ENCODE peak calls at places on chromosome 1, in four cellular contexts. Q is T-cell; H is stimulated activated CD4-positive, alpha-beta T cell treated with anti-CD3 and anti-CD28 coated beads, Interleukin-1b, Interleukin-23, amount 100 ng/mL, for 24 hours; K is tibial artery. Y is an unnamed sample.

GRCh38 chr1:67987046-67987799 is 63.2 kb downstream of the DIRAS3 start:
- DNase-seq in Q (no peak), H (no peak), K (no peak), Y (no peak)

GRCh38 chr1:22364326-22364650 is 87.4 kb upstream of the ZBTB40 start:
- DNase-seq in Q (no peak), H (no peak), K (no peak), Y (no peak)

GRCh38 chr1:50949286-50949982 is 10.6 kb downstream of the FAF1 start:
- DNase-seq in Q (no peak), H (no peak), K (no peak), Y (no peak)

GRCh38 chr1:68087184-68087583 is 36.8 kb upstream of the DIRAS3 start:
- DNase-seq in Q (no peak), H (no peak), K (no peak), Y (no peak)

GRCh38 chr1:198123146-198123545 is 33.7 kb upstream of the NEK7 start:
- DNase-seq in Q (no peak), H (no peak), K (no peak), Y (no peak)

GRCh38 chr1:238639861-238640260 is 746.5 kb upstream of the CHRM3 start:
- DNase-seq in Q (no peak), H (no peak), K (no peak), Y (no peak)

GRCh38 chr1:209106237-209106741 is 477.2 kb upstream of the CAMK1G start:
- DNase-seq in Q (no peak), H (no peak), K (no peak), Y (no peak)

GRCh38 chr1:109985251-109986053 is 887 bp downstream of the AHCYL1 start:
- DNase-seq in Q (no peak), H (no peak), K (no peak), Y (no peak)

GRCh38 chr1:180911640-180912161 is 996 bp upstream of the KIAA1614 start:
- DNase-seq in Q (no peak), H (no peak), K (no peak), Y (no peak)

GRCh38 chr1:225845633-225846259 is 35.8 kb downstream of the EPHX1 start:
- DNase-seq in Q (peak; percentile 17), H (no peak), K (peak; percentile 82), Y (peak; percentile 87)

GRCh38 chr1:111565079-111565478 is 54.5 kb upstream of the RAP1A start:
- DNase-seq in Q (no peak), H (no peak), K (no peak), Y (no peak)

GRCh38 chr1:200744143-200744542 is 5.5 kb downstream of the CAMSAP2 start:
- DNase-seq in Q (no peak), H (no peak), K (no peak), Y (no peak)

GRCh38 chr1:91406773-91407389 is 2.2 kb upstream of the HFM1 start:
- DNase-seq in Q (no peak), H (no peak), K (no peak), Y (no peak)

GRCh38 chr1:198701250-198701649 is 62.4 kb downstream of the PTPRC start:
- DNase-seq in Q (no peak), H (no peak), K (no peak), Y (no peak)

GRCh38 chr1:75123756-75124155 is 10.4 kb upstream of the LHX8 start:
- DNase-seq in Q (no peak), H (no peak), K (no peak), Y (no peak)

GRCh38 chr1:198359024-198359653 is 181.3 kb downstream of the ATP6V1G3 start:
- DNase-seq in Q (no peak), H (no peak), K (no peak), Y (no peak)

GRCh38 chr1:89257036-89257435 is 15.6 kb downstream of the GBP5 start:
- DNase-seq in Q (no peak), H (no peak), K (no peak), Y (no peak)

GRCh38 chr1:241837901-241838300 is 10.1 kb upstream of the EXO1 start:
- DNase-seq in Q (no peak), H (no peak), K (no peak), Y (no peak)

GRCh38 chr1:244826712-244827111 is 8.7 kb upstream of the COX20 start:
- DNase-seq in Q (no peak), H (no peak), K (no peak), Y (no peak)

GRCh38 chr1:22922640-22923039 is 50.0 kb downstream of the LACTBL1 start:
- DNase-seq in Q (no peak), H (no peak), K (no peak), Y (no peak)

GRCh38 chr1:230316864-230317745 is 109.0 kb downstream of the PGBD5 start:
- DNase-seq in Q (no peak), H (no peak), K (no peak), Y (no peak)

GRCh38 chr1:199854681-199855321 is 172.7 kb upstream of the NR5A2 start:
- DNase-seq in Q (no peak), H (no peak), K (no peak), Y (no peak)

GRCh38 chr1:62356257-62356835 is 37.1 kb upstream of the KANK4 start:
- DNase-seq in Q (no peak), H (no peak), K (no peak), Y (no peak)

GRCh38 chr1:11924334-11925195 is 1.7 kb downstream of the KIAA2013 start:
- DNase-seq in Q (no peak), H (no peak), K (no peak), Y (no peak)

GRCh38 chr1:21511579-21512522 is 2.6 kb downstream of the ALPL start:
- DNase-seq in Q (no peak), H (no peak), K (peak; percentile 77), Y (no peak)

GRCh38 chr1:179728266-179728665 is 14.8 kb upstream of the FAM163A start:
- DNase-seq in Q (no peak), H (no peak), K (no peak), Y (no peak)

GRCh38 chr1:84944767-84945486 is 51.9 kb upstream of the LPAR3 start:
- DNase-seq in Q (peak; percentile 81), H (peak; percentile 30), K (peak; percentile 49), Y (peak; percentile 65)

GRCh38 chr1:214280386-214281029 is 451 bp upstream of the SMYD2 start:
- DNase-seq in Q (no peak), H (no peak), K (peak; percentile 37), Y (peak; percentile 60)

GRCh38 chr1:235102993-235103411 is 25.6 kb downstream of the TOMM20 start:
- DNase-seq in Q (no peak), H (no peak), K (no peak), Y (no peak)

GRCh38 chr1:219621047-219621786 is 8.3 kb upstream of the ZC3H11B start:
- DNase-seq in Q (no peak), H (no peak), K (no peak), Y (no peak)

GRCh38 chr1:204528677-204529076 is 12.5 kb downstream of the MDM4 start:
- DNase-seq in Q (no peak), H (no peak), K (no peak), Y (no peak)

Y was measured in Caco-2.